ENCODE peak calls at places on chromosomes 2 and 18, in ten cellular contexts. T, R, O, N, G, W, Y, B, D and U are unnamed samples.

GRCh38 chr2:55268907-55269611 is at the start of gene MTIF2:
- DNase-seq in G (peak), W (peak), B (peak), Y (peak), N (peak), D (peak), T (peak), O (peak), R (peak), U (peak)

GRCh38 chr2:237403024-237403882 is 10.7 kb downstream of the COL6A3 start:
- DNase-seq in T (no peak), W (no peak), D (no peak), Y (no peak), G (no peak), O (peak), N (no peak), B (no peak), R (no peak), U (no peak)

GRCh38 chr2:80153151-80153550 is 151.4 kb downstream of the LRRTM1 start:
- DNase-seq in R (no peak), G (no peak), O (no peak), W (no peak), N (no peak), B (no peak), D (no peak), Y (no peak), T (no peak), U (no peak)

GRCh38 chr2:1049691-1050090 is 99.0 kb downstream of the SNTG2 start:
- DNase-seq in W (no peak), T (no peak), Y (no peak), R (no peak), G (no peak), O (peak), N (no peak), D (no peak), B (no peak), U (no peak)

GRCh38 chr2:85161626-85161960 is 28.4 kb downstream of the TCF7L1 start:
- DNase-seq in G (no peak), W (no peak), N (no peak), R (no peak), T (no peak), D (no peak), O (peak), Y (peak), B (no peak), U (no peak)

GRCh38 chr2:66899109-66899508 is 464.2 kb downstream of the MEIS1 start:
- DNase-seq in G (no peak), Y (no peak), N (no peak), R (no peak), T (no peak), W (no peak), O (no peak), B (no peak), D (no peak), U (no peak)

GRCh38 chr2:135960598-135961551 is 24.6 kb downstream of the DARS1 start:
- DNase-seq in R (no peak), D (no peak), W (no peak), G (peak), Y (no peak), T (peak), N (no peak), O (peak), B (no peak), U (no peak)

GRCh38 chr2:210027608-210028007 is 25.2 kb downstream of the RPE start:
- DNase-seq in W (no peak), B (no peak), Y (no peak), R (no peak), G (no peak), T (no peak), D (no peak), O (no peak), N (no peak), U (no peak)

GRCh38 chr18:28078849-28079248 is 98.1 kb downstream of the CDH2 start:
- DNase-seq in R (no peak), N (no peak), Y (no peak), T (no peak), D (no peak), O (peak), G (no peak), W (no peak), B (no peak), U (no peak)

GRCh38 chr2:148130571-148130970 is 109.7 kb downstream of the MBD5 start:
- DNase-seq in R (no peak), W (peak), N (no peak), T (no peak), D (peak), Y (peak), G (no peak), O (peak), B (no peak), U (no peak)

GRCh38 chr2:136997550-136997949 is 232.2 kb downstream of the THSD7B start:
- DNase-seq in R (no peak), D (no peak), B (no peak), Y (no peak), O (no peak), G (no peak), T (no peak), N (no peak), W (no peak), U (no peak)

GRCh38 chr18:76212958-76213357 is 282.1 kb downstream of the ZNF516 start:
- DNase-seq in Y (no peak), D (no peak), N (no peak), T (no peak), R (no peak), B (no peak), G (peak), O (no peak), W (no peak), U (no peak)

GRCh38 chr2:151900261-151900660 is 72.0 kb upstream of the ARL5A start:
- DNase-seq in T (no peak), W (no peak), G (no peak), D (peak), O (no peak), Y (no peak), B (no peak), R (no peak), N (no peak), U (no peak)

GRCh38 chr2:28594369-28595108 is 98.7 kb downstream of the PLB1 start:
- DNase-seq in G (peak), R (peak), N (peak), O (peak), T (peak), Y (peak), D (peak), B (peak), W (peak), U (peak)